ENCODE peak calls at places on chromosomes 13 and 19, in seven cellular contexts. N, G, E, A, V, I and W are unnamed samples.

GRCh38 chr13:65926750-65927171 is 1303.4 kb downstream of the PCDH9 start:
- DNase-seq in V (no peak), A (no peak), I (no peak), G (no peak), E (no peak), N (no peak), W (no peak)

GRCh38 chr13:32941368-32941767 is 74.9 kb upstream of the KL start:
- DNase-seq in E (no peak), A (no peak), G (no peak), N (no peak), I (no peak), V (no peak), W (no peak)

GRCh38 chr13:98797456-98797855 is 45.0 kb upstream of the SLC15A1 start:
- DNase-seq in N (no peak), E (no peak), A (no peak), G (no peak), V (no peak), I (no peak), W (no peak)

GRCh38 chr13:108621421-108621820 is 8.0 kb upstream of the MYO16 start:
- DNase-seq in A (no peak), I (no peak), V (no peak), E (no peak), G (no peak), N (no peak), W (no peak)

GRCh38 chr13:99015606-99016520 is 38.0 kb upstream of the DOCK9 start:
- DNase-seq in I (no peak), A (peak; percentile 33), E (no peak), V (no peak), N (no peak), G (peak; percentile 18), W (no peak)

GRCh38 chr19:459724-460511 is 915 bp downstream of the SHC2 start:
- DNase-seq in A (no peak), I (peak; percentile 64), G (peak; percentile 7), E (peak; percentile 18), V (peak; percentile 75), N (no peak), W (no peak)

GRCh38 chr19:41795031-41795461 is 1.3 kb upstream of the CEACAM3 start:
- DNase-seq in V (peak; percentile 27), E (peak; percentile 59), G (peak; percentile 77), I (peak; percentile 71), A (peak; percentile 38), N (peak; percentile 10), W (peak; percentile 25)

GRCh38 chr19:48551437-48552302 is at the start of gene SULT2B1:
- DNase-seq in I (peak; percentile 92), V (no peak), E (no peak), G (no peak), N (no peak), A (no peak), W (no peak)

GRCh38 chr19:36113895-36114762 is 546 bp downstream of the POLR2I start:
- DNase-seq in A (peak; percentile 47), I (peak; percentile 50), N (no peak), G (peak; percentile 41), E (peak; percentile 24), V (peak; percentile 44), W (peak; percentile 8)

GRCh38 chr13:72180253-72180952 is 313.4 kb upstream of the DACH1 start:
- DNase-seq in I (no peak), E (no peak), G (no peak), V (no peak), N (no peak), A (no peak), W (no peak)

GRCh38 chr19:58569191-58569942 is 3.8 kb downstream of the MZF1 start:
- DNase-seq in V (no peak), A (no peak), N (no peak), G (no peak), I (no peak), E (no peak), W (no peak)

GRCh38 chr13:27117947-27118346 is 53.7 kb downstream of the USP12 start:
- DNase-seq in V (no peak), N (no peak), E (no peak), I (no peak), A (no peak), G (no peak), W (no peak)